ENCODE peak calls at places on chromosomes 13 and 19, in nine cellular contexts. One of them, this sample, is unnamed.

GRCh38 chr13:87536899-87537298 is 134.3 kb upstream of the SLITRK5 start:
- DNase-seq in body of pancreas: no peak
- DNase-seq in activated naive CD4-positive, alpha-beta T cell: no peak
- DNase-seq in endothelial cell: no peak
- DNase-seq in HS-5: no peak
- DNase-seq in RWPE1: no peak
- DNase-seq in SJSA1: no peak
- DNase-seq in right lobe of liver: no peak
- DNase-seq in neural crest cell: no peak
- DNase-seq in this sample: no peak

GRCh38 chr19:33446918-33447293 is 73.4 kb downstream of the CEBPG start:
- DNase-seq in body of pancreas: no peak
- DNase-seq in activated naive CD4-positive, alpha-beta T cell: no peak
- DNase-seq in endothelial cell: no peak
- DNase-seq in HS-5: no peak
- DNase-seq in RWPE1: no peak
- DNase-seq in SJSA1: no peak
- DNase-seq in right lobe of liver: peak
- DNase-seq in neural crest cell: no peak
- DNase-seq in this sample: no peak

GRCh38 chr13:52850396-52851152 is 2.1 kb upstream of the PCDH8 start:
- DNase-seq in body of pancreas: peak
- DNase-seq in activated naive CD4-positive, alpha-beta T cell: no peak
- DNase-seq in endothelial cell: peak
- DNase-seq in HS-5: no peak
- DNase-seq in RWPE1: peak
- DNase-seq in SJSA1: peak
- DNase-seq in right lobe of liver: peak
- DNase-seq in neural crest cell: peak
- DNase-seq in this sample: peak

GRCh38 chr19:48991823-48992570 is 1.1 kb downstream of the GYS1 start:
- DNase-seq in body of pancreas: peak
- DNase-seq in activated naive CD4-positive, alpha-beta T cell: no peak
- DNase-seq in endothelial cell: no peak
- DNase-seq in HS-5: peak
- DNase-seq in RWPE1: peak
- DNase-seq in SJSA1: peak
- DNase-seq in right lobe of liver: no peak
- DNase-seq in neural crest cell: no peak
- DNase-seq in this sample: no peak

GRCh38 chr19:44822177-44822576 is 13.3 kb downstream of the BCAM start:
- DNase-seq in body of pancreas: no peak
- DNase-seq in activated naive CD4-positive, alpha-beta T cell: no peak
- DNase-seq in endothelial cell: no peak
- DNase-seq in HS-5: no peak
- DNase-seq in RWPE1: no peak
- DNase-seq in SJSA1: no peak
- DNase-seq in right lobe of liver: no peak
- DNase-seq in neural crest cell: no peak
- DNase-seq in this sample: no peak

GRCh38 chr19:9128171-9128570 is 1.4 kb upstream of the OR7G3 start:
- DNase-seq in body of pancreas: no peak
- DNase-seq in activated naive CD4-positive, alpha-beta T cell: no peak
- DNase-seq in endothelial cell: no peak
- DNase-seq in HS-5: peak
- DNase-seq in RWPE1: peak
- DNase-seq in SJSA1: no peak
- DNase-seq in right lobe of liver: no peak
- DNase-seq in neural crest cell: no peak
- DNase-seq in this sample: no peak

GRCh38 chr13:50401721-50402510 is 386.7 kb downstream of the KCNRG start:
- DNase-seq in body of pancreas: no peak
- DNase-seq in activated naive CD4-positive, alpha-beta T cell: no peak
- DNase-seq in endothelial cell: no peak
- DNase-seq in HS-5: no peak
- DNase-seq in RWPE1: no peak
- DNase-seq in SJSA1: no peak
- DNase-seq in right lobe of liver: no peak
- DNase-seq in neural crest cell: no peak
- DNase-seq in this sample: no peak

GRCh38 chr19:15129856-15130580 is 22.8 kb downstream of the SYDE1 start:
- DNase-seq in body of pancreas: no peak
- DNase-seq in activated naive CD4-positive, alpha-beta T cell: no peak
- DNase-seq in endothelial cell: no peak
- DNase-seq in HS-5: no peak
- DNase-seq in RWPE1: peak
- DNase-seq in SJSA1: no peak
- DNase-seq in right lobe of liver: no peak
- DNase-seq in neural crest cell: no peak
- DNase-seq in this sample: peak

GRCh38 chr13:29763426-29764180 is 86.8 kb downstream of the UBL3 start:
- DNase-seq in body of pancreas: no peak
- DNase-seq in activated naive CD4-positive, alpha-beta T cell: no peak
- DNase-seq in endothelial cell: no peak
- DNase-seq in HS-5: no peak
- DNase-seq in RWPE1: no peak
- DNase-seq in SJSA1: no peak
- DNase-seq in right lobe of liver: no peak
- DNase-seq in neural crest cell: no peak
- DNase-seq in this sample: no peak

GRCh38 chr19:15248648-15249559 is 16.7 kb upstream of the EPHX3 start:
- DNase-seq in body of pancreas: peak
- DNase-seq in activated naive CD4-positive, alpha-beta T cell: no peak
- DNase-seq in endothelial cell: no peak
- DNase-seq in HS-5: peak
- DNase-seq in RWPE1: peak
- DNase-seq in SJSA1: peak
- DNase-seq in right lobe of liver: peak
- DNase-seq in neural crest cell: no peak
- DNase-seq in this sample: peak

GRCh38 chr13:25971499-25972145 is 80.2 kb downstream of the SHISA2 start:
- DNase-seq in body of pancreas: no peak
- DNase-seq in activated naive CD4-positive, alpha-beta T cell: no peak
- DNase-seq in endothelial cell: no peak
- DNase-seq in HS-5: no peak
- DNase-seq in RWPE1: no peak
- DNase-seq in SJSA1: no peak
- DNase-seq in right lobe of liver: no peak
- DNase-seq in neural crest cell: no peak
- DNase-seq in this sample: no peak

GRCh38 chr19:694481-695349 is 537 bp downstream of the PRSS57 start:
- DNase-seq in body of pancreas: no peak
- DNase-seq in activated naive CD4-positive, alpha-beta T cell: no peak
- DNase-seq in endothelial cell: no peak
- DNase-seq in HS-5: no peak
- DNase-seq in RWPE1: no peak
- DNase-seq in SJSA1: no peak
- DNase-seq in right lobe of liver: no peak
- DNase-seq in neural crest cell: no peak
- DNase-seq in this sample: no peak

GRCh38 chr19:13078897-13079541 is 23.6 kb downstream of the LYL1 start:
- DNase-seq in body of pancreas: no peak
- DNase-seq in activated naive CD4-positive, alpha-beta T cell: no peak
- DNase-seq in endothelial cell: no peak
- DNase-seq in HS-5: no peak
- DNase-seq in RWPE1: no peak
- DNase-seq in SJSA1: no peak
- DNase-seq in right lobe of liver: no peak
- DNase-seq in neural crest cell: no peak
- DNase-seq in this sample: no peak

GRCh38 chr19:14450168-14450874 is 17.2 kb downstream of the PKN1 start:
- DNase-seq in body of pancreas: no peak
- DNase-seq in activated naive CD4-positive, alpha-beta T cell: peak
- DNase-seq in endothelial cell: peak
- DNase-seq in HS-5: no peak
- DNase-seq in RWPE1: peak
- DNase-seq in SJSA1: peak
- DNase-seq in right lobe of liver: no peak
- DNase-seq in neural crest cell: no peak
- DNase-seq in this sample: no peak

GRCh38 chr13:29676941-29677452 is 81.5 kb upstream of the SLC7A1 start:
- DNase-seq in body of pancreas: peak
- DNase-seq in activated naive CD4-positive, alpha-beta T cell: no peak
- DNase-seq in endothelial cell: no peak
- DNase-seq in HS-5: no peak
- DNase-seq in RWPE1: peak
- DNase-seq in SJSA1: no peak
- DNase-seq in right lobe of liver: no peak
- DNase-seq in neural crest cell: no peak
- DNase-seq in this sample: no peak

GRCh38 chr19:55165952-55166529 is 372 bp downstream of the DNAAF3 start:
- DNase-seq in body of pancreas: peak
- DNase-seq in activated naive CD4-positive, alpha-beta T cell: no peak
- DNase-seq in endothelial cell: peak
- DNase-seq in HS-5: no peak
- DNase-seq in RWPE1: peak
- DNase-seq in SJSA1: peak
- DNase-seq in right lobe of liver: no peak
- DNase-seq in neural crest cell: peak
- DNase-seq in this sample: peak

GRCh38 chr13:110820311-110820710 is 94.6 kb downstream of the ANKRD10 start:
- DNase-seq in body of pancreas: no peak
- DNase-seq in activated naive CD4-positive, alpha-beta T cell: no peak
- DNase-seq in endothelial cell: no peak
- DNase-seq in HS-5: no peak
- DNase-seq in RWPE1: no peak
- DNase-seq in SJSA1: no peak
- DNase-seq in right lobe of liver: no peak
- DNase-seq in neural crest cell: no peak
- DNase-seq in this sample: no peak

GRCh38 chr13:41458187-41458938 is 1.0 kb downstream of the RGCC start:
- DNase-seq in body of pancreas: peak
- DNase-seq in activated naive CD4-positive, alpha-beta T cell: peak
- DNase-seq in endothelial cell: peak
- DNase-seq in HS-5: no peak
- DNase-seq in RWPE1: no peak
- DNase-seq in SJSA1: no peak
- DNase-seq in right lobe of liver: peak
- DNase-seq in neural crest cell: peak
- DNase-seq in this sample: no peak

GRCh38 chr13:30354481-30355404 is 47.4 kb upstream of the KATNAL1 start:
- DNase-seq in body of pancreas: no peak
- DNase-seq in activated naive CD4-positive, alpha-beta T cell: no peak
- DNase-seq in endothelial cell: no peak
- DNase-seq in HS-5: no peak
- DNase-seq in RWPE1: no peak
- DNase-seq in SJSA1: no peak
- DNase-seq in right lobe of liver: peak
- DNase-seq in neural crest cell: no peak
- DNase-seq in this sample: no peak

GRCh38 chr13:51808811-51809210 is 4.8 kb upstream of the DHRS12 start:
- DNase-seq in body of pancreas: no peak
- DNase-seq in activated naive CD4-positive, alpha-beta T cell: no peak
- DNase-seq in endothelial cell: no peak
- DNase-seq in HS-5: no peak
- DNase-seq in RWPE1: no peak
- DNase-seq in SJSA1: no peak
- DNase-seq in right lobe of liver: no peak
- DNase-seq in neural crest cell: no peak
- DNase-seq in this sample: no peak